ENCODE peak calls at places on chromosome 18, in six cellular contexts. G, H, C, Q, I and W are unnamed samples.

GRCh38 chr18:10312316-10313015 is 142.0 kb upstream of the APCDD1 start:
- DNase-seq in C (no peak), H (no peak), Q (no peak), G (no peak), I (no peak), W (no peak)

GRCh38 chr18:22136395-22136794 is 33.0 kb upstream of the GATA6 start:
- DNase-seq in C (no peak), G (peak), I (no peak), Q (no peak), H (no peak), W (peak)

GRCh38 chr18:67731853-67732252 is 215.3 kb upstream of the DSEL start:
- DNase-seq in Q (no peak), I (no peak), C (no peak), H (no peak), G (no peak), W (peak)

GRCh38 chr18:5918196-5918595 is 22.9 kb upstream of the TMEM200C start:
- DNase-seq in I (no peak), H (no peak), C (no peak), Q (no peak), G (no peak), W (no peak)

GRCh38 chr18:21306368-21306767 is 64.3 kb downstream of the GREB1L start:
- DNase-seq in G (no peak), C (no peak), I (no peak), H (no peak), Q (no peak), W (no peak)

GRCh38 chr18:74632088-74632679 is 34.5 kb downstream of the ZNF407 start:
- DNase-seq in Q (no peak), G (no peak), I (no peak), C (no peak), H (no peak), W (no peak)

GRCh38 chr18:43350176-43350575 is 72.9 kb upstream of the SYT4 start:
- DNase-seq in H (no peak), G (no peak), Q (no peak), C (no peak), I (no peak), W (no peak)

GRCh38 chr18:35470440-35470839 is 27.3 kb downstream of the INO80C start:
- DNase-seq in G (no peak), Q (no peak), I (no peak), H (no peak), C (no peak), W (no peak)

GRCh38 chr18:2917255-2918047 is 70.6 kb downstream of the EMILIN2 start:
- DNase-seq in G (no peak), H (no peak), Q (no peak), C (no peak), I (no peak), W (no peak)

GRCh38 chr18:60987963-60988362 is 345.3 kb upstream of the CDH20 start:
- DNase-seq in Q (no peak), G (no peak), I (no peak), H (no peak), C (no peak), W (no peak)

GRCh38 chr18:36025025-36025424 is 42.3 kb downstream of the RPRD1A start:
- DNase-seq in H (no peak), G (no peak), C (no peak), I (no peak), Q (no peak), W (no peak)

GRCh38 chr18:45161850-45162249 is 453.4 kb upstream of the SLC14A2 start:
- DNase-seq in G (no peak), Q (no peak), H (no peak), C (no peak), I (no peak), W (no peak)
- H3K27ac ChIP-seq in G (no peak), Q (no peak), H (no peak), C (no peak), I (no peak), W (no peak)

DNA sequence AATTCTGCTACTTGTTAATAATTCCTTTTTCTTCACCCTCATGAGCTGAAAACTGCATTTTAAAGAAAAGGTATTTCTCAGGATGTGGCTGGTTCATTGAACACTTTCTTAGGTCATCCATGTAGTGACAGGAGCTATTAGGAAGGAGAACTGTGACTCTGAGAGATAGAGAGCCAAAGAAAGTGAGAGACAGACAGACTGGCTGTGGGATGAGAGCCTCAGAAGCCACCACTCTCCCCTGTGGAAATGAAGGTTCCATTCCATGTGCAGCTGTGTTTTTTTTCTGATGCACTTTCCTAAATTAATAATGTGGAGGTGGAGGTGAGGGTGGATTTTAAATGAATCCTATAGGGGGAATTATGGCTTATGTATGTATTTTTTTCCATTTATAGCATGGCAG is 113.3 kb downstream of the FAM210A start:
- DNase-seq in Q (no peak), H (no peak), G (no peak), C (no peak), I (no peak), W (no peak)
- H3K27ac ChIP-seq in Q (no peak), H (no peak), G (no peak), C (no peak), I (no peak), W (no peak)

GRCh38 chr18:57084331-57085298 is 62.3 kb upstream of the BOD1L2 start:
- DNase-seq in H (no peak), Q (no peak), G (no peak), C (no peak), I (no peak), W (no peak)
- H3K27ac ChIP-seq in H (no peak), Q (no peak), G (no peak), C (no peak), I (no peak), W (no peak)

GRCh38 chr18:28110924-28111323 is 66.0 kb downstream of the CDH2 start:
- DNase-seq in I (no peak), C (no peak), G (no peak), Q (no peak), H (no peak), W (no peak)

GRCh38 chr18:28114472-28114871 is 62.5 kb downstream of the CDH2 start:
- DNase-seq in Q (no peak), H (no peak), G (no peak), C (no peak), I (no peak), W (no peak)

GRCh38 chr18:28113271-28114023 is 63.5 kb downstream of the CDH2 start:
- DNase-seq in I (no peak), G (no peak), Q (no peak), C (no peak), H (no peak), W (no peak)

GRCh38 chr18:28109781-28110460 is 67.0 kb downstream of the CDH2 start:
- DNase-seq in H (no peak), C (no peak), G (no peak), Q (no peak), I (no peak), W (no peak)

DNA sequence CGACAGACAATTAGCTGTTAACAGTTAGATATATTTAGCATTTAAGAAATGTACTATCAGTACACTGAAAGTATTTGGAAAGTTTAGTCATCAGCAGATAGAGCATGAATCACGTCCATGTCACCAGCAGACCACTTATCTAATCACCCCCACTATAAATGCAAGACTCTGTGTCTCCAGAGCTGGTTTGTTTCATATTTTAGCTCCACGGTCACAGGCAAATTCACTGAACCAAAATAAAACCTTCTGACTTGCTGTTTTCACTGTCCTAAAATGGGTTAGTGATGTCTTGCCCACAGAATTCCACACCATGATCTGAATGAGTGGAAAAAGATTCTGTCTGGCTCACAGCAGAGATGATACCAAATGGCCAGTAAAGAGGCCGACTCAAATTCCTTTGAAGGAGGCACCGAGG is 64.9 kb downstream of the CDH2 start:
- DNase-seq in Q (no peak), I (no peak), C (no peak), H (no peak), G (no peak), W (no peak)
- H3K27ac ChIP-seq in Q (peak), I (no peak), C (no peak), H (no peak), G (no peak), W (no peak)

DNA sequence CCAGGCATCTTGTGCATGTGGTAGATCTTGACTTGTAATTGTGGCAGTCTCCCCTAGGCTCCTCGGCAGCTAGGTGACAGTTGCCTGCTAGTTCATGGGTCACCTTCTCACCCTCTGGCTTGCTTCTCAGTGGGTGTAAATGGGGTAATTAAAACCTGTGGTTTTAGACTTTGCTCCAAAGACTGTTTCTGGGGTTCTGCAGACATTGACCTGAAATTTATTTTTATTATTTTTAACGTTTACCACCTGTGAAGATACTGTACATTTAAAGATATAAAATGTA is 233.4 kb downstream of the NEDD4L start:
- DNase-seq in G (peak), Q (no peak), H (no peak), I (no peak), C (no peak), W (no peak)
- H3K27ac ChIP-seq in G (peak), Q (no peak), H (no peak), I (no peak), C (peak), W (no peak)

GRCh38 chr18:13278231-13278630 is 59.7 kb downstream of the LDLRAD4 start:
- DNase-seq in Q (no peak), G (no peak), H (peak), C (no peak), I (no peak), W (no peak)

GRCh38 chr18:13276530-13277520 is 58.3 kb downstream of the LDLRAD4 start:
- DNase-seq in H (no peak), I (no peak), C (no peak), Q (no peak), G (no peak), W (no peak)

GRCh38 chr18:13279181-13280065 is 60.9 kb downstream of the LDLRAD4 start:
- DNase-seq in I (no peak), C (no peak), Q (no peak), G (no peak), H (no peak), W (no peak)

GRCh38 chr18:13281406-13281805 is 62.8 kb downstream of the LDLRAD4 start:
- DNase-seq in Q (no peak), C (no peak), I (no peak), H (no peak), G (no peak), W (no peak)

DNA sequence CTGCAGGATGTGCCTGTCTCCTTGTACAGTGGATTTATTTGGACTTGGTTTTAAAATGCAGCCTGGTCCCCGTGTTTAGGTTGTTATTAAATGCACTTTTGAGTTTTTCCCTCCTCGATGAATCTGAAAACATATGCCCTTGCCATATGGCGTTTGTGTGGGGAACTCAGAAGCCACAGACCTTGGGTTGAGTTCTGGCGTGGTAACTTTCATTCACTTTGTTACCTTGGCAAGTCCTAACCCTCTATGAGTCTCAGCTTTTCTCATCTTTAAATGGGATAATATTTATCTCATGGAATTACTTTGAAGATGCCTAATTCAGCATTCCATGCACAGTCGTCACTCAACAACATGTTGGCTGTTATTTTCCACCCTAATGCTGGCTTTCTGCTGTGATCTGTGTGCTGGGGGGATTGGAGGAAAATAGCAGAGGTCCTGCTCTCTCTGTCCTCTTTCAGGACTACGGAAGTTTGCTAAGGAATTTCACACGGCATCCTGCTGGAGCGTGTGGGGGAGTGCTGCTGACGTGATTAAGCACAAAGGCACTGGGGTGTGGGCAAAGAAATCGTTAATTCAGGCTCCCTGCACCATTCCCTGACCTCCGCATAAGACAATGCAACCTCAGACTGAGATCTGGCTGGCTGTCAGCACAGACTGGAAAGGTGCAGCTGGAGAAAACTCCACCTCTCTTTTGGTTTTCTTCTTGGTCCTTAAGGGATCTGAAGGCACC is 61.7 kb downstream of the LDLRAD4 start:
- DNase-seq in H (no peak), C (no peak), I (no peak), Q (no peak), G (no peak), W (no peak)
- H3K27ac ChIP-seq in H (no peak), C (no peak), I (no peak), Q (no peak), G (no peak), W (no peak)

GRCh38 chr18:63137999-63138448 is 181.5 kb downstream of the BCL2 start:
- DNase-seq in Q (no peak), H (no peak), C (no peak), G (peak), I (no peak), W (no peak)
- H3K27ac ChIP-seq in Q (no peak), H (no peak), C (no peak), G (no peak), I (peak), W (no peak)